ENCODE peak calls at places on chromosomes 13 and 19, in four cellular contexts. One of them, this sample, is unnamed.

GRCh38 chr13:45422731-45423130 is 4.6 kb upstream of the SLC25A30 start:
- DNase-seq in activated naive CD4-positive, alpha-beta T cell treated with anti-CD3 and anti-CD28 coated beads, Interleukin-2, amount 10 ng/mL, durations not matched to agents 7 days and 5 days: no peak
- DNase-seq in AG09309: no peak
- DNase-seq in activated effector memory CD4-positive, alpha-beta T cell treated with Interleukin-2 at 50 U/mL for 16 hours: no peak
- DNase-seq in this sample: no peak

GRCh38 chr13:50107205-50107604 is 92.0 kb downstream of the KCNRG start:
- DNase-seq in activated naive CD4-positive, alpha-beta T cell treated with anti-CD3 and anti-CD28 coated beads, Interleukin-2, amount 10 ng/mL, durations not matched to agents 7 days and 5 days: no peak
- DNase-seq in AG09309: no peak
- DNase-seq in activated effector memory CD4-positive, alpha-beta T cell treated with Interleukin-2 at 50 U/mL for 16 hours: no peak
- DNase-seq in this sample: no peak

GRCh38 chr19:4425531-4425930 is 23.1 kb downstream of the CHAF1A start:
- DNase-seq in activated naive CD4-positive, alpha-beta T cell treated with anti-CD3 and anti-CD28 coated beads, Interleukin-2, amount 10 ng/mL, durations not matched to agents 7 days and 5 days: no peak
- DNase-seq in AG09309: peak; percentile 25
- DNase-seq in activated effector memory CD4-positive, alpha-beta T cell treated with Interleukin-2 at 50 U/mL for 16 hours: no peak
- DNase-seq in this sample: peak; percentile 57

GRCh38 chr13:38888309-38888708 is 102.3 kb downstream of the STOML3 start:
- DNase-seq in activated naive CD4-positive, alpha-beta T cell treated with anti-CD3 and anti-CD28 coated beads, Interleukin-2, amount 10 ng/mL, durations not matched to agents 7 days and 5 days: no peak
- DNase-seq in AG09309: no peak
- DNase-seq in activated effector memory CD4-positive, alpha-beta T cell treated with Interleukin-2 at 50 U/mL for 16 hours: no peak
- DNase-seq in this sample: peak; percentile 14

GRCh38 chr19:1251503-1252220 is 3.3 kb downstream of the MIDN start:
- DNase-seq in activated naive CD4-positive, alpha-beta T cell treated with anti-CD3 and anti-CD28 coated beads, Interleukin-2, amount 10 ng/mL, durations not matched to agents 7 days and 5 days: no peak
- DNase-seq in AG09309: no peak
- DNase-seq in activated effector memory CD4-positive, alpha-beta T cell treated with Interleukin-2 at 50 U/mL for 16 hours: peak; percentile 61
- DNase-seq in this sample: no peak

GRCh38 chr19:47152632-47153031 is 22.0 kb downstream of the SAE1 start:
- DNase-seq in activated naive CD4-positive, alpha-beta T cell treated with anti-CD3 and anti-CD28 coated beads, Interleukin-2, amount 10 ng/mL, durations not matched to agents 7 days and 5 days: no peak
- DNase-seq in AG09309: no peak
- DNase-seq in activated effector memory CD4-positive, alpha-beta T cell treated with Interleukin-2 at 50 U/mL for 16 hours: no peak
- DNase-seq in this sample: no peak

GRCh38 chr19:40982594-40983101 is 8.4 kb upstream of the CYP2B6 start:
- DNase-seq in activated naive CD4-positive, alpha-beta T cell treated with anti-CD3 and anti-CD28 coated beads, Interleukin-2, amount 10 ng/mL, durations not matched to agents 7 days and 5 days: no peak
- DNase-seq in AG09309: no peak
- DNase-seq in activated effector memory CD4-positive, alpha-beta T cell treated with Interleukin-2 at 50 U/mL for 16 hours: no peak
- DNase-seq in this sample: peak; percentile 9

GRCh38 chr13:97125810-97126738 is 96.1 kb upstream of the MBNL2 start:
- DNase-seq in activated naive CD4-positive, alpha-beta T cell treated with anti-CD3 and anti-CD28 coated beads, Interleukin-2, amount 10 ng/mL, durations not matched to agents 7 days and 5 days: no peak
- DNase-seq in AG09309: no peak
- DNase-seq in activated effector memory CD4-positive, alpha-beta T cell treated with Interleukin-2 at 50 U/mL for 16 hours: no peak
- DNase-seq in this sample: no peak

GRCh38 chr13:42330991-42331390 is 59.0 kb downstream of the AKAP11 start:
- DNase-seq in activated naive CD4-positive, alpha-beta T cell treated with anti-CD3 and anti-CD28 coated beads, Interleukin-2, amount 10 ng/mL, durations not matched to agents 7 days and 5 days: no peak
- DNase-seq in AG09309: no peak
- DNase-seq in activated effector memory CD4-positive, alpha-beta T cell treated with Interleukin-2 at 50 U/mL for 16 hours: no peak
- DNase-seq in this sample: peak; percentile 6

This sample was measured in stromal cell of bone marrow.